ENCODE peak calls at places on chromosome 1, in eight cellular contexts. S is T-helper 22 cell; F is activated CD4-positive, alpha-beta T cell treated with anti-CD3 and anti-CD28 coated beads for 1 hour; O is MCF 10A; X is H4; Y is left lung; G is T-helper 9 cell; V is retina. H is an unnamed sample.

GRCh38 chr1:117363591-117364048 is 3.6 kb upstream of the MAN1A2 start:
- DNase-seq in S (no peak), F (no peak), O (no peak), X (no peak), Y (no peak), G (no peak), V (no peak), H (no peak)

GRCh38 chr1:99955375-99955774 is 14.4 kb upstream of the SLC35A3 start:
- DNase-seq in S (no peak), F (no peak), O (no peak), X (no peak), Y (no peak), G (no peak), V (no peak), H (no peak)

GRCh38 chr1:76862447-76862846 is 4.8 kb upstream of the ST6GALNAC5 start:
- DNase-seq in S (no peak), F (no peak), O (no peak), X (no peak), Y (no peak), G (no peak), V (no peak), H (no peak)

GRCh38 chr1:201298381-201299367 is 15.4 kb downstream of the PKP1 start:
- DNase-seq in S (no peak), F (no peak), O (peak), X (no peak), Y (no peak), G (no peak), V (no peak), H (no peak)

GRCh38 chr1:155978325-155978972 is at the start of gene ARHGEF2:
- DNase-seq in S (peak), F (peak), O (peak), X (peak), Y (peak), G (peak), V (peak), H (peak)

GRCh38 chr1:27868932-27869718 is 3.2 kb upstream of the THEMIS2 start:
- DNase-seq in S (peak), F (peak), O (no peak), X (no peak), Y (peak), G (peak), V (no peak), H (no peak)

GRCh38 chr1:201648911-201649775 is 110.2 kb downstream of the NAV1 start:
- DNase-seq in S (no peak), F (no peak), O (no peak), X (peak), Y (peak), G (no peak), V (peak), H (peak)

GRCh38 chr1:89022167-89022959 is at the start of gene GBP3:
- DNase-seq in S (no peak), F (no peak), O (peak), X (peak), Y (no peak), G (no peak), V (no peak), H (peak)

GRCh38 chr1:231278100-231278790 is 37.2 kb downstream of the GNPAT start:
- DNase-seq in S (no peak), F (no peak), O (peak), X (no peak), Y (no peak), G (no peak), V (no peak), H (no peak)

GRCh38 chr1:70427976-70428375 is 16.9 kb downstream of the CTH start:
- DNase-seq in S (no peak), F (no peak), O (no peak), X (no peak), Y (no peak), G (no peak), V (no peak), H (no peak)

GRCh38 chr1:208242829-208243521 is 1.2 kb downstream of the PLXNA2 start:
- DNase-seq in S (no peak), F (no peak), O (peak), X (no peak), Y (peak), G (no peak), V (peak), H (no peak)

GRCh38 chr1:198660341-198661056 is 21.7 kb downstream of the PTPRC start:
- DNase-seq in S (no peak), F (no peak), O (no peak), X (no peak), Y (no peak), G (no peak), V (no peak), H (no peak)

GRCh38 chr1:213564215-213564659 is 423.5 kb upstream of the PROX1 start:
- DNase-seq in S (no peak), F (no peak), O (peak), X (no peak), Y (no peak), G (no peak), V (no peak), H (no peak)

GRCh38 chr1:34898220-34898820 is 31.1 kb downstream of the DLGAP3 start:
- DNase-seq in S (no peak), F (no peak), O (no peak), X (no peak), Y (no peak), G (no peak), V (no peak), H (no peak)

GRCh38 chr1:192809286-192810252 is 730 bp downstream of the RGS2 start:
- DNase-seq in S (peak), F (peak), O (peak), X (peak), Y (peak), G (peak), V (no peak), H (peak)

GRCh38 chr1:119714583-119714982 is 2.8 kb downstream of the PHGDH start:
- DNase-seq in S (no peak), F (no peak), O (no peak), X (no peak), Y (no peak), G (no peak), V (no peak), H (no peak)

GRCh38 chr1:24385160-24385939 is 28.2 kb downstream of the STPG1 start:
- DNase-seq in S (no peak), F (no peak), O (peak), X (peak), Y (no peak), G (peak), V (no peak), H (no peak)

GRCh38 chr1:9882296-9882944 is 27.6 kb downstream of the CTNNBIP1 start:
- DNase-seq in S (no peak), F (no peak), O (no peak), X (no peak), Y (peak), G (no peak), V (no peak), H (no peak)

GRCh38 chr1:44603718-44604117 is 70.6 kb downstream of the TMEM53 start:
- DNase-seq in S (no peak), F (no peak), O (no peak), X (no peak), Y (no peak), G (no peak), V (peak), H (no peak)

GRCh38 chr1:11948822-11949458 is 14.4 kb downstream of the PLOD1 start:
- DNase-seq in S (no peak), F (no peak), O (no peak), X (no peak), Y (no peak), G (no peak), V (no peak), H (peak)

GRCh38 chr1:161357073-161357472 is 10.6 kb downstream of the CFAP126 start:
- DNase-seq in S (no peak), F (no peak), O (no peak), X (no peak), Y (no peak), G (no peak), V (no peak), H (no peak)

GRCh38 chr1:218985424-218985823 is 188.3 kb upstream of the LYPLAL1 start:
- DNase-seq in S (no peak), F (no peak), O (no peak), X (no peak), Y (no peak), G (no peak), V (no peak), H (no peak)

GRCh38 chr1:234602334-234603220 is 7.4 kb downstream of the IRF2BP2 start:
- DNase-seq in S (no peak), F (no peak), O (peak), X (peak), Y (no peak), G (no peak), V (peak), H (peak)

GRCh38 chr1:60255565-60255964 is 182.0 kb upstream of the C1orf87 start:
- DNase-seq in S (no peak), F (no peak), O (peak), X (no peak), Y (no peak), G (no peak), V (no peak), H (peak)

GRCh38 chr1:39255212-39255611 is 50.7 kb downstream of the MACF1 start:
- DNase-seq in S (no peak), F (no peak), O (no peak), X (no peak), Y (no peak), G (no peak), V (no peak), H (no peak)

GRCh38 chr1:160651428-160652064 is 4.7 kb upstream of the SLAMF1 start:
- DNase-seq in S (no peak), F (no peak), O (no peak), X (no peak), Y (no peak), G (no peak), V (no peak), H (no peak)

GRCh38 chr1:215623162-215623561 is 56.1 kb downstream of the KCTD3 start:
- DNase-seq in S (no peak), F (no peak), O (no peak), X (no peak), Y (no peak), G (no peak), V (no peak), H (no peak)

GRCh38 chr1:20496241-20496661 is 10.2 kb upstream of the CAMK2N1 start:
- DNase-seq in S (no peak), F (no peak), O (peak), X (no peak), Y (no peak), G (no peak), V (no peak), H (peak)

GRCh38 chr1:43530483-43531452 is at the start of gene PTPRF:
- DNase-seq in S (no peak), F (no peak), O (peak), X (no peak), Y (peak), G (no peak), V (peak), H (peak)

GRCh38 chr1:149849246-149849946 is 50.0 kb upstream of the BOLA1 start:
- DNase-seq in S (no peak), F (no peak), O (peak), X (peak), Y (no peak), G (no peak), V (peak), H (no peak)

GRCh38 chr1:178659789-178660208 is 65.2 kb upstream of the RALGPS2 start:
- DNase-seq in S (no peak), F (no peak), O (no peak), X (no peak), Y (no peak), G (no peak), V (no peak), H (no peak)

GRCh38 chr1:150551784-150552691 is 2.8 kb downstream of the ADAMTSL4 start:
- DNase-seq in S (no peak), F (no peak), O (peak), X (peak), Y (peak), G (no peak), V (no peak), H (peak)

GRCh38 chr1:11765661-11766428 is 3.9 kb downstream of the C1orf167 start:
- DNase-seq in S (no peak), F (no peak), O (no peak), X (no peak), Y (no peak), G (no peak), V (no peak), H (no peak)

GRCh38 chr1:50973875-50974617 is 4.0 kb downstream of the CDKN2C start:
- DNase-seq in S (no peak), F (no peak), O (no peak), X (peak), Y (no peak), G (no peak), V (no peak), H (no peak)

GRCh38 chr1:21302747-21303715 is 12.8 kb upstream of the ECE1 start:
- DNase-seq in S (no peak), F (no peak), O (peak), X (peak), Y (no peak), G (no peak), V (no peak), H (peak)

GRCh38 chr1:231643333-231644237 is 17.0 kb downstream of the DISC1 start:
- DNase-seq in S (no peak), F (no peak), O (no peak), X (no peak), Y (no peak), G (no peak), V (no peak), H (no peak)

GRCh38 chr1:235938714-235939487 is 72.2 kb upstream of the LYST start:
- DNase-seq in S (no peak), F (no peak), O (no peak), X (no peak), Y (no peak), G (no peak), V (no peak), H (no peak)

H was measured in RWPE1.